ENCODE peak calls at places on chromosomes 12 and 14, in nine cellular contexts. G, V, U, W, X, Q, N, C and F are unnamed samples.

GRCh38 chr12:49577589-49578315 is 9.8 kb upstream of the MCRS1 start:
- DNase-seq in G (no peak), V (no peak), X (no peak), W (no peak), N (no peak), U (no peak), Q (no peak), C (no peak), F (no peak)

GRCh38 chr12:67539329-67539728 is 109.2 kb upstream of the DYRK2 start:
- DNase-seq in W (no peak), N (no peak), V (no peak), C (no peak), U (no peak), X (no peak), G (no peak), Q (no peak), F (no peak)

GRCh38 chr12:62194616-62195015 is 65.6 kb upstream of the USP15 start:
- DNase-seq in W (no peak), U (no peak), X (no peak), V (no peak), N (no peak), C (peak), Q (no peak), G (no peak), F (no peak)

GRCh38 chr12:74646831-74647230 is 109.2 kb downstream of the ATXN7L3B start:
- DNase-seq in V (peak), U (no peak), N (no peak), W (no peak), C (peak), G (peak), X (no peak), Q (no peak), F (peak)

GRCh38 chr12:43347026-43347425 is 205.0 kb downstream of the ADAMTS20 start:
- DNase-seq in C (no peak), G (no peak), X (no peak), N (no peak), Q (no peak), U (no peak), V (no peak), W (no peak), F (no peak)

GRCh38 chr12:28780960-28781359 is 368.1 kb upstream of the FAR2 start:
- DNase-seq in W (no peak), U (no peak), V (no peak), C (no peak), N (no peak), Q (no peak), G (no peak), X (no peak), F (no peak)

GRCh38 chr12:97323154-97323553 is 139.4 kb upstream of the RMST start:
- DNase-seq in N (no peak), U (no peak), C (no peak), W (no peak), V (no peak), G (no peak), X (no peak), Q (no peak), F (no peak)

GRCh38 chr14:101073598-101073965 is 170.1 kb upstream of the RTL1 start:
- DNase-seq in C (peak), U (no peak), Q (no peak), W (no peak), V (no peak), N (no peak), X (no peak), G (no peak), F (no peak)

GRCh38 chr12:20527396-20528154 is 159.2 kb downstream of the PDE3A start:
- DNase-seq in V (peak), Q (no peak), W (no peak), G (no peak), X (no peak), U (no peak), N (no peak), C (peak), F (no peak)

GRCh38 chr14:32480337-32480736 is 151.2 kb downstream of the AKAP6 start:
- DNase-seq in X (no peak), V (no peak), U (no peak), G (no peak), C (peak), N (no peak), W (no peak), Q (no peak), F (no peak)

GRCh38 chr12:12715459-12716150 is 1.6 kb upstream of the CDKN1B start:
- DNase-seq in Q (no peak), V (no peak), N (no peak), C (peak), U (no peak), X (no peak), G (peak), W (no peak), F (peak)